ENCODE peak calls at places on chromosomes 1 and 21, in five cellular contexts. M is HFF-Myc, S is GM03348, H is NCI-H1436, R is stromal cell of bone marrow. I is an unnamed sample.

GRCh38 chr1:115069186-115069585 is 20.1 kb downstream of the TSPAN2 start:
- DNase-seq in M (no peak), S (peak), H (no peak), R (peak), I (no peak)

GRCh38 chr1:233261206-233261605 is 34.3 kb downstream of the PCNX2 start:
- DNase-seq in M (no peak), S (no peak), H (no peak), R (no peak), I (no peak)

GRCh38 chr21:46039891-46040660 is 57.8 kb upstream of the COL6A2 start:
- DNase-seq in M (no peak), S (no peak), H (no peak), R (no peak), I (no peak)

GRCh38 chr1:23524716-23525401 is 6.2 kb downstream of the E2F2 start:
- DNase-seq in M (no peak), S (no peak), H (peak), R (no peak), I (peak)

GRCh38 chr21:34008618-34009017 is 64.8 kb upstream of the MRPS6 start:
- DNase-seq in M (no peak), S (no peak), H (no peak), R (no peak), I (no peak)

GRCh38 chr1:2543543-2544092 is 12.6 kb upstream of the TNFRSF14 start:
- DNase-seq in M (no peak), S (no peak), H (peak), R (no peak), I (no peak)

GRCh38 chr1:117339866-117340357 is 27.3 kb upstream of the MAN1A2 start:
- DNase-seq in M (peak), S (peak), H (no peak), R (peak), I (no peak)

GRCh38 chr1:12275370-12275769 is 45.5 kb downstream of the VPS13D start:
- DNase-seq in M (no peak), S (peak), H (no peak), R (peak), I (no peak)

GRCh38 chr1:67257173-67257535 is 50.5 kb upstream of the IL12RB2 start:
- DNase-seq in M (no peak), S (no peak), H (no peak), R (no peak), I (no peak)

GRCh38 chr1:116318897-116319296 is 54.1 kb upstream of the ATP1A1 start:
- DNase-seq in M (no peak), S (no peak), H (no peak), R (no peak), I (no peak)

GRCh38 chr1:89425056-89425455 is 61.2 kb downstream of the GBP6 start:
- DNase-seq in M (no peak), S (no peak), H (no peak), R (no peak), I (peak)

GRCh38 chr1:183163311-183163710 is 22.8 kb upstream of the LAMC2 start:
- DNase-seq in M (no peak), S (peak), H (no peak), R (peak), I (no peak)

GRCh38 chr21:31366825-31367224 is 22.8 kb upstream of the TIAM1 start:
- DNase-seq in M (peak), S (no peak), H (no peak), R (no peak), I (no peak)

GRCh38 chr1:84573481-84573966 is 716 bp downstream of the CTBS start:
- DNase-seq in M (no peak), S (no peak), H (no peak), R (no peak), I (no peak)

GRCh38 chr1:231808990-231809389 is 182.4 kb downstream of the DISC1 start:
- DNase-seq in M (peak), S (peak), H (no peak), R (peak), I (no peak)

GRCh38 chr1:102252731-102253360 is 256.1 kb upstream of the OLFM3 start:
- DNase-seq in M (no peak), S (no peak), H (no peak), R (no peak), I (no peak)

GRCh38 chr1:217769768-217770167 is 138.6 kb downstream of the SPATA17 start:
- DNase-seq in M (no peak), S (no peak), H (no peak), R (no peak), I (no peak)

I was measured in NCI-H187 treated with DMSO at 0.1 percent for 48 hours.